ENCODE peak calls at places on chromosomes 16 and 17, in four cellular contexts. F is K562, J is HepG2, W is GM12878. Q is an unnamed sample.

GRCh38 chr17:9564104-9564503 is 11.5 kb downstream of the STX8 start:
- DNase-seq in F (no peak), J (no peak), W (no peak), Q (no peak)

GRCh38 chr17:36858119-36859002 is 78.9 kb upstream of the LHX1 start:
- DNase-seq in F (no peak), J (peak; percentile 41), W (no peak), Q (no peak)

GRCh38 chr17:5282639-5283217 is 644 bp downstream of the RABEP1 start:
- DNase-seq in F (no peak), J (no peak), W (no peak), Q (peak; percentile 16)

GRCh38 chr16:8644513-8645140 is 23.1 kb downstream of the METTL22 start:
- DNase-seq in F (no peak), J (no peak), W (no peak), Q (no peak)

GRCh38 chr17:3039748-3040147 is 23.7 kb downstream of the OR1D5 start:
- DNase-seq in F (no peak), J (no peak), W (no peak), Q (no peak)

GRCh38 chr17:55394357-55395021 is 27.1 kb downstream of the MMD start:
- DNase-seq in F (no peak), J (peak; percentile 96), W (no peak), Q (no peak)

GRCh38 chr17:74299618-74300009 is 25.6 kb downstream of the DNAI2 start:
- DNase-seq in F (no peak), J (no peak), W (no peak), Q (no peak)

GRCh38 chr17:80105762-80106161 is 4.4 kb downstream of the GAA start:
- DNase-seq in F (peak; percentile 49), J (no peak), W (no peak), Q (no peak)

GRCh38 chr17:9259419-9259818 is 238.1 kb downstream of the NTN1 start:
- DNase-seq in F (no peak), J (peak; percentile 35), W (no peak), Q (no peak)

GRCh38 chr17:64328036-64328874 is 62.4 kb downstream of the PECAM1 start:
- DNase-seq in F (no peak), J (no peak), W (no peak), Q (no peak)

GRCh38 chr17:64328875-64329405 is 61.7 kb downstream of the PECAM1 start:
- DNase-seq in F (no peak), J (no peak), W (no peak), Q (no peak)

GRCh38 chr17:64326030-64326419 is 63.0 kb upstream of the TEX2 start:
- DNase-seq in F (no peak), J (no peak), W (no peak), Q (no peak)

GRCh38 chr17:64327201-64327930 is 63.3 kb downstream of the PECAM1 start:
- DNase-seq in F (no peak), J (no peak), W (no peak), Q (no peak)

GRCh38 chr17:64326420-64327054 is 63.5 kb upstream of the TEX2 start:
- DNase-seq in F (no peak), J (peak; percentile 63), W (no peak), Q (no peak)
- TF ChIP-seq MAX in F (no peak), J (peak; percentile 25), W (no peak), Q (no peak)

DNA sequence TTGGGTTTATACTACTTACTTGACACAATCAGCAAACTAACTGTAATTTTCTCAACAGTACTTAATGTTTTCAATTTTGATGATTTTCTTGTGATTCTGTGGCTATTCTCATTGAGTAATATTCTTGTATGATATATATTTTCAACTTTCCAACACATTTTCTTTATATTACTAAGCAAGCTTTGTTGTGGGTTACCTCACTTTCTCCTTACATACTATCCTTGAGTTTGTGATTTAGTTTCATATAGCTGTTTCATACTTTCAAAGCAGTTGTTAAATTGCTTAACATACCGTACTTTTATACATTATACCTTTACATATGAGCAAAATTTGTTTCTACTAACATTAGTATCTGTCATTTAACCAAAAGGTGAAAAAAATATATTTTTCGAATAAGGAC is 197.1 kb downstream of the BCAS3 start:
- DNase-seq in F (no peak), J (no peak), W (no peak), Q (no peak)
- TF ChIP-seq TCF7 in F (no peak), J (no peak), W (peak; percentile 96), Q (no peak)

GRCh38 chr16:62298567-62298966 is 262.3 kb upstream of the CDH8 start:
- DNase-seq in F (no peak), J (no peak), W (no peak), Q (no peak)
- TF ChIP-seq MAX in F (no peak), J (no peak), W (no peak), Q (no peak)

GRCh38 chr16:30371248-30371816 is 1.0 kb upstream of the TBC1D10B start:
- DNase-seq in F (no peak), J (no peak), W (no peak), Q (no peak)
- TF ChIP-seq TCF7 in F (no peak), J (no peak), W (no peak), Q (no peak)

GRCh38 chr17:50954641-50955121 is 88.5 kb upstream of the TOB1 start:
- DNase-seq in F (no peak), J (no peak), W (no peak), Q (no peak)

GRCh38 chr17:50952889-50953288 is 86.7 kb upstream of the TOB1 start:
- DNase-seq in F (no peak), J (no peak), W (no peak), Q (no peak)

GRCh38 chr17:50953518-50953830 is 87.3 kb upstream of the TOB1 start:
- DNase-seq in F (no peak), J (no peak), W (no peak), Q (no peak)

GRCh38 chr17:50955160-50955559 is 89.0 kb upstream of the TOB1 start:
- DNase-seq in F (no peak), J (no peak), W (no peak), Q (no peak)

GRCh38 chr17:50953831-50954601 is 87.9 kb upstream of the TOB1 start:
- DNase-seq in F (peak; percentile 22), J (no peak), W (no peak), Q (peak; percentile 46)
- TF ChIP-seq MAX in F (peak; percentile 17), J (peak; percentile 59), W (no peak), Q (peak; percentile 48)

DNA sequence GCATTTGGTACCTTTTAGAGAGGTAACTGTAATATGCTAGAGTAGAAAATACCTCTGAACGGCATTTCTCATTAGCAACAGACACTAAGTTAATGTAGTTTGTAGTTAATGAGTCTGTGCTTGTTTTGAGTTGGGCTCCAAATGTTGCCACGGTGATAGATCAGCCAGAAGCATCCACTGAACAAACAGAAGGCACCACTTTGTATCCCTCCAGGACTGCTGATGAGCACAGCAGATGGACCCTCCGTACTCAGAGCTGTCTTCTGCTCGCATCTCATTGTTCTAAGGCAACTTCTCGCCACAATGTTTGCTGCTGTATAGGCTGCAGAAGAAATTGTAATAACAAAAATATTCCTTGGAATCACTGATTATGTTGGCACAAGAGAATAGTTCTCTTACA is 56.1 kb downstream of the TNRC6C start:
- DNase-seq in F (no peak), J (no peak), W (no peak), Q (no peak)
- TF ChIP-seq TCF7 in F (no peak), J (no peak), W (no peak), Q (no peak)

GRCh38 chr17:27888072-27888471 is 5.1 kb downstream of the LYRM9 start:
- DNase-seq in F (no peak), J (no peak), W (no peak), Q (no peak)
- TF ChIP-seq MAX in F (no peak), J (no peak), W (no peak), Q (no peak)

GRCh38 chr17:51029568-51030463 is 90.9 kb downstream of the SPAG9 start:
- DNase-seq in F (no peak), J (no peak), W (no peak), Q (no peak)
- TF ChIP-seq TCF7 in F (no peak), J (no peak), W (peak; percentile 87), Q (no peak)

GRCh38 chr17:31008374-31009035 is 37.7 kb downstream of the RNF135 start:
- DNase-seq in F (no peak), J (no peak), W (no peak), Q (peak; percentile 78)
- TF ChIP-seq MAX in F (no peak), J (peak; percentile 64), W (peak; percentile 59), Q (peak; percentile 29)